ENCODE peak calls at places on chromosomes 5 and 9, in eight cellular contexts. M, E, J, G, L, B, Q and O are unnamed samples.
A peak's percentile ranks its signal among the peaks of the same experiment; 100 is the strongest.

GRCh38 chr9:96109718-96110351 is 192.1 kb downstream of the HSD17B3 start:
- DNase-seq in M (no peak), E (peak; percentile 19), J (no peak), G (no peak), L (no peak), B (no peak), Q (no peak), O (no peak)

GRCh38 chr5:88743231-88743879 is 139.6 kb downstream of the MEF2C start:
- DNase-seq in M (no peak), E (no peak), J (no peak), G (no peak), L (no peak), B (no peak), Q (no peak), O (no peak)

GRCh38 chr5:87705876-87706275 is 293.1 kb upstream of the CCNH start:
- DNase-seq in M (no peak), E (no peak), J (no peak), G (no peak), L (no peak), B (no peak), Q (no peak), O (no peak)

GRCh38 chr9:99726758-99727157 is 94.9 kb upstream of the NR4A3 start:
- DNase-seq in M (no peak), E (no peak), J (peak; percentile 5), G (no peak), L (no peak), B (no peak), Q (no peak), O (no peak)

GRCh38 chr9:77475641-77476473 is 172.3 kb downstream of the GNA14 start:
- DNase-seq in M (peak; percentile 10), E (no peak), J (no peak), G (peak; percentile 21), L (peak; percentile 35), B (peak; percentile 15), Q (no peak), O (no peak)

GRCh38 chr5:80109549-80110478 is 74.7 kb downstream of the THBS4 start:
- DNase-seq in M (no peak), E (no peak), J (no peak), G (no peak), L (no peak), B (no peak), Q (no peak), O (peak; percentile 65)

GRCh38 chr5:10584714-10585113 is 20.8 kb downstream of the ANKRD33B start:
- DNase-seq in M (no peak), E (no peak), J (no peak), G (no peak), L (no peak), B (no peak), Q (no peak), O (no peak)

GRCh38 chr5:96016216-96016615 is 54.6 kb upstream of the ELL2 start:
- DNase-seq in M (no peak), E (no peak), J (no peak), G (no peak), L (no peak), B (no peak), Q (no peak), O (no peak)